ENCODE peak calls at places on chromosome 16, in six cellular contexts. T is NCI-H524, B is NCI-H2107, S is T-helper 1 cell, X is choroid plexus epithelial cell, O is EH. F is an unnamed sample.

GRCh38 chr16:30063893-30064745 is 1.4 kb upstream of the ALDOA start:
- DNase-seq in X (peak), B (peak), S (no peak), T (peak), O (peak), F (peak)

GRCh38 chr16:69859105-69859969 is 91.8 kb upstream of the CLEC18A start:
- DNase-seq in B (no peak), S (no peak), T (peak), O (peak), X (peak), F (peak)

GRCh38 chr16:21167360-21167759 is 8.9 kb downstream of the LDAF1 start:
- DNase-seq in B (no peak), S (no peak), T (no peak), X (peak), O (peak), F (no peak)

GRCh38 chr16:81705261-81705660 is 73.8 kb upstream of the PLCG2 start:
- DNase-seq in X (no peak), T (no peak), S (no peak), B (no peak), O (no peak), F (no peak)

GRCh38 chr16:88762258-88762870 is 22.7 kb downstream of the PIEZO1 start:
- DNase-seq in S (no peak), O (no peak), B (no peak), X (no peak), T (no peak), F (no peak)

GRCh38 chr16:4275861-4276260 is 3.0 kb upstream of the TFAP4 start:
- DNase-seq in X (no peak), T (no peak), O (no peak), B (no peak), S (no peak), F (no peak)

GRCh38 chr16:67396159-67396774 is 3.0 kb upstream of the TPPP3 start:
- DNase-seq in S (no peak), B (peak), X (peak), O (peak), T (peak), F (peak)

GRCh38 chr16:87924937-87925670 is 11.2 kb downstream of the CA5A start:
- DNase-seq in S (no peak), O (no peak), X (no peak), T (peak), B (peak), F (peak)

GRCh38 chr16:63922563-63922962 is 1199.3 kb downstream of the CDH11 start:
- DNase-seq in T (no peak), S (no peak), X (no peak), O (peak), B (no peak), F (no peak)

GRCh38 chr16:88368036-88368435 is 14.7 kb upstream of the ZNF469 start:
- DNase-seq in T (no peak), S (no peak), B (no peak), X (no peak), O (no peak), F (no peak)

GRCh38 chr16:75294773-75295172 is 43.3 kb upstream of the BCAR1 start:
- DNase-seq in T (no peak), B (no peak), X (no peak), O (no peak), S (no peak), F (no peak)

GRCh38 chr16:70349783-70350182 is 3.1 kb downstream of the DDX19A start:
- DNase-seq in O (no peak), S (no peak), T (no peak), X (no peak), B (no peak), F (no peak)

GRCh38 chr16:22216191-22216831 is 10.2 kb downstream of the EEF2K start:
- DNase-seq in B (no peak), S (no peak), T (peak), X (no peak), O (peak), F (peak)

GRCh38 chr16:26071383-26071782 is 379.6 kb downstream of the HS3ST4 start:
- DNase-seq in B (no peak), X (no peak), T (no peak), O (no peak), S (no peak), F (no peak)

GRCh38 chr16:84970447-84971127 is 40.7 kb downstream of the ZDHHC7 start:
- DNase-seq in X (peak), O (peak), S (peak), B (peak), T (peak), F (peak)

GRCh38 chr16:29858974-29859373 is 4.1 kb downstream of the CDIPT start:
- DNase-seq in S (no peak), O (no peak), B (no peak), X (no peak), T (no peak), F (no peak)

GRCh38 chr16:20385844-20386832 is 18.4 kb downstream of the PDILT start:
- DNase-seq in S (peak), X (peak), B (peak), O (peak), T (peak), F (peak)

GRCh38 chr16:81910366-81910885 is 100.8 kb downstream of the SDR42E1 start:
- DNase-seq in B (no peak), S (no peak), T (no peak), O (no peak), X (no peak), F (no peak)

GRCh38 chr16:2785101-2785991 is 2.0 kb downstream of the PRSS33 start:
- DNase-seq in X (no peak), O (no peak), B (no peak), T (peak), S (no peak), F (no peak)

GRCh38 chr16:29784157-29784556 is 6.1 kb downstream of the ZG16 start:
- DNase-seq in S (no peak), X (no peak), B (no peak), T (no peak), O (no peak), F (no peak)